ENCODE peak calls at places on chromosomes 16 and 17, in four cellular contexts. I, V, R and N are unnamed samples.

GRCh38 chr16:85092309-85092708 is 20.0 kb downstream of the CIBAR2 start:
- DNase-seq in R (no peak), V (no peak), I (no peak), N (no peak)

GRCh38 chr16:49890876-49891275 is 35.0 kb upstream of the ZNF423 start:
- DNase-seq in V (no peak), R (no peak), I (peak), N (peak)

GRCh38 chr16:18958621-18959578 is 24.8 kb upstream of the TMC7 start:
- DNase-seq in V (no peak), I (no peak), R (peak), N (no peak)

GRCh38 chr17:60094754-60095153 is 16.0 kb upstream of the HEATR6 start:
- DNase-seq in R (no peak), V (no peak), I (no peak), N (no peak)

GRCh38 chr17:62876063-62876462 is 67.9 kb upstream of the MARCHF10 start:
- DNase-seq in V (no peak), R (no peak), I (no peak), N (no peak)

GRCh38 chr16:1642753-1643152 is 30.6 kb downstream of the CRAMP1 start:
- DNase-seq in I (no peak), V (no peak), R (no peak), N (no peak)

GRCh38 chr17:82805254-82805653 is 34.6 kb downstream of the ZNF750 start:
- DNase-seq in V (no peak), R (no peak), I (no peak), N (no peak)

GRCh38 chr17:29238133-29238850 is 8.4 kb upstream of the CRYBA1 start:
- DNase-seq in R (no peak), V (no peak), I (no peak), N (no peak)

GRCh38 chr17:48592592-48592991 is 987 bp downstream of the HOXB5 start:
- DNase-seq in R (no peak), I (no peak), V (no peak), N (no peak)

GRCh38 chr16:11852092-11852809 is 909 bp upstream of the RSL1D1 start:
- DNase-seq in V (no peak), R (peak), I (peak), N (no peak)

GRCh38 chr17:81590121-81590520 is 38.0 kb upstream of the FAAP100 start:
- DNase-seq in V (no peak), R (no peak), I (no peak), N (no peak)

GRCh38 chr17:75756451-75757085 is 8.4 kb downstream of the GALK1 start:
- DNase-seq in V (no peak), R (no peak), I (no peak), N (no peak)

GRCh38 chr16:56372938-56373337 is 52.4 kb downstream of the AMFR start:
- DNase-seq in V (no peak), I (no peak), R (no peak), N (no peak)

GRCh38 chr16:88910284-88911147 is 44.1 kb upstream of the PABPN1L start:
- DNase-seq in V (no peak), I (no peak), R (no peak), N (no peak)
- TF ChIP-seq POLR2AphosphoS2 in V (no peak), I (no peak), R (no peak), N (no peak)

DNA sequence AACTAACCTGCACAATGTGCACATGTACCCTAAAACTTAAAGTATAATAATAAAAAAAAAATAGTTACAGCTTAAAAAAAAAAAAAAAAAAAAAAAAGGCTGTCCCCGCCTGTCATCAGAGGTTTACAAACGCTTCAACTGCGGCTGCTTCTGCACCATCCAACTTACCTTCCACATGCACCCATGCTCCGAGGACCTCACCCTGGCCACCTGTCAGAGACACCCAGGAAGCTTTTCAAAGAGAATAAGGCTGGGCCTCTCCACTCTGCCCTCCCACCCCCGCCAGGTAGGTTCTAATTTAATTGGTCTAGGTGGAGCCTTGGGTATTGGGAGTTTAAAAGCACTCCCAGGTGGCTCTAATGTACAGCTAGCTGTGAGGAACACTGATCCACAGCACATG is 64.9 kb downstream of the COPRS start:
- DNase-seq in V (no peak), I (no peak), R (no peak), N (no peak)
- TF ChIP-seq RFX5 in V (no peak), I (no peak), R (no peak), N (no peak)

GRCh38 chr17:21042434-21043295 is at the start of gene USP22:
- DNase-seq in I (peak), V (no peak), R (no peak), N (peak)
- TF ChIP-seq POLR2AphosphoS2 in I (no peak), V (peak), R (no peak), N (no peak)

GRCh38 chr17:17884281-17885028 is 47.7 kb upstream of the SREBF1 start:
- DNase-seq in I (no peak), V (no peak), R (no peak), N (no peak)
- TF ChIP-seq RFX5 in I (no peak), V (no peak), R (no peak), N (no peak)

DNA sequence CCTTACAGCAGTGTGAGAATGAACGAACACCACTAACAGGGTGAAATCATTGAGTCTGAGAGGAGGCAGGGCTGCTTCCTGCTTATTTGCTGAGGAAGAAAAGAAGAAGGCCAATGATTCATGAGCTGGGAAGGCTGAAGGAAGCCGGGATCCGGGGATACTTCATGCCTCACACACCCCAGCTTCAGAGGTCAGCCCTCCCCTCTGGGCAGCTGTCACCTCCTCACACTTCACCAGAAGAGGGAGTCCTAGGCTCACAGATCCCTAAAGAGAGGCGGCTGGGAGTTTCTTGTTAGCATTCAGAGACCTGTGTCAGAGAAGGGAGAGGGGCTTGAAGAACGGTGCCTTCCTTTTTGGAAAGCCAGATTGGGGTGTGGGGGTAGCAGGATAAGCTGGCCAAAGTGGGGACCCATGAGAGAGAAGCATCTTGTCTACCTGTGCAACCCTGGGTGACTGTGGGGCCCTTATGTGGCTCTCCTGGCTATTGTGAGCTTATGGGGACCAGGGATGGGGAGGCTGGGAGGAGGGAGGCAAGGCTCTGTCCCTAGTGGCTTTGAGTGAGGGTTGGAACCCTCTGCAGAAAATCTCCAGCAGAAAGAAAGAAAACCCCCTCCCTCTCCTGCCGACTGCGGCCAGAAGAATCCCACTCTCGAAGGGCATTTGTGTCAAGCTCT is 94.6 kb downstream of the RGS9 start:
- DNase-seq in V (peak), R (peak), I (peak), N (peak)
- TF ChIP-seq POLR2AphosphoS2 in V (no peak), R (no peak), I (no peak), N (no peak)

GRCh38 chr17:4536259-4536741 is 18.9 kb downstream of the MYBBP1A start:
- DNase-seq in I (peak), R (no peak), V (no peak), N (no peak)
- TF ChIP-seq RFX5 in I (no peak), R (no peak), V (no peak), N (no peak)